ENCODE peak calls at places on chromosomes 5 and 9, in seven cellular contexts. E, Y, Q, P, N, I and M are unnamed samples.

GRCh38 chr9:127979333-127980055 is 1.3 kb downstream of the EEIG1 start:
- DNase-seq in I (peak), P (peak), N (peak), Y (no peak), Q (peak), E (peak), M (no peak)

GRCh38 chr5:151651997-151652645 is 34.6 kb downstream of the SPARC start:
- DNase-seq in I (peak), P (peak), E (peak), N (peak), Y (peak), Q (peak), M (no peak)

GRCh38 chr9:2181794-2182193 is 166.6 kb downstream of the SMARCA2 start:
- DNase-seq in I (no peak), Q (no peak), Y (no peak), P (no peak), N (peak), E (no peak), M (no peak)

GRCh38 chr5:55140908-55141665 is 18.9 kb upstream of the GPX8 start:
- DNase-seq in P (no peak), N (no peak), Y (no peak), E (no peak), Q (no peak), I (no peak), M (no peak)

GRCh38 chr5:134131165-134131564 is 16.7 kb downstream of the TCF7 start:
- DNase-seq in E (no peak), Q (no peak), I (peak), N (no peak), Y (no peak), P (no peak), M (no peak)

GRCh38 chr9:89845321-89845720 is 240.5 kb downstream of the GADD45G start:
- DNase-seq in N (peak), Y (no peak), E (no peak), Q (no peak), I (no peak), P (no peak), M (no peak)

GRCh38 chr5:28374492-28374934 is 1336.1 kb upstream of the CDH9 start:
- DNase-seq in Y (no peak), I (no peak), P (no peak), Q (no peak), N (peak), E (peak), M (peak)

GRCh38 chr5:120256376-120256775 is 207.7 kb upstream of the PRR16 start:
- DNase-seq in Q (no peak), Y (no peak), E (no peak), I (no peak), N (no peak), P (no peak), M (no peak)

GRCh38 chr9:86943223-86943870 is 4.0 kb downstream of the GAS1 start:
- DNase-seq in E (no peak), N (no peak), P (no peak), Q (no peak), Y (no peak), I (no peak), M (no peak)

GRCh38 chr5:93305984-93306383 is 275.0 kb downstream of the NR2F1-AS1 start:
- DNase-seq in E (no peak), N (no peak), P (no peak), I (no peak), Y (no peak), Q (no peak), M (no peak)

GRCh38 chr9:133141833-133142594 is 21.0 kb upstream of the RALGDS start:
- DNase-seq in Y (peak), I (peak), P (no peak), E (no peak), N (no peak), Q (peak), M (no peak)

GRCh38 chr9:125089331-125089730 is 54.0 kb downstream of the SCAI start:
- DNase-seq in N (no peak), Y (no peak), E (no peak), P (no peak), Q (no peak), I (no peak), M (no peak)

GRCh38 chr9:127899200-127899943 is at the start of gene ST6GALNAC6:
- DNase-seq in E (peak), P (peak), Q (peak), I (peak), Y (no peak), N (peak), M (no peak)

GRCh38 chr9:131475956-131476776 is 26.6 kb upstream of the POMT1 start:
- DNase-seq in N (no peak), Y (no peak), E (no peak), P (no peak), Q (no peak), I (peak), M (no peak)

GRCh38 chr5:72301557-72301956 is 18.5 kb downstream of the MRPS27 start:
- DNase-seq in Y (no peak), E (no peak), P (no peak), N (no peak), Q (no peak), I (no peak), M (no peak)

GRCh38 chr5:6279607-6280006 is 98.7 kb downstream of the MED10 start:
- DNase-seq in I (no peak), N (no peak), P (no peak), Q (no peak), Y (no peak), E (no peak), M (no peak)

GRCh38 chr5:26482817-26483375 is 555.5 kb downstream of the CDH9 start:
- DNase-seq in E (peak), N (peak), I (no peak), Q (no peak), P (no peak), Y (no peak), M (peak)

GRCh38 chr9:127838375-127839078 is 15.9 kb downstream of the ENG start:
- DNase-seq in I (peak), N (peak), Y (no peak), Q (no peak), P (no peak), E (peak), M (peak)

GRCh38 chr5:72013741-72014703 is 93.3 kb upstream of the MAP1B start:
- DNase-seq in Y (no peak), E (peak), I (no peak), Q (no peak), N (peak), P (no peak), M (peak)

GRCh38 chr5:83576341-83576740 is 104.8 kb downstream of the VCAN start:
- DNase-seq in P (no peak), Y (no peak), I (no peak), N (no peak), Q (no peak), E (peak), M (no peak)

GRCh38 chr5:61450170-61450815 is 118.2 kb downstream of the ZSWIM6 start:
- DNase-seq in E (peak), Q (no peak), N (peak), I (no peak), Y (no peak), P (no peak), M (peak)

GRCh38 chr9:72856985-72857631 is 95.7 kb downstream of the ALDH1A1 start:
- DNase-seq in E (peak), I (no peak), Y (no peak), Q (no peak), P (no peak), N (peak), M (peak)

GRCh38 chr9:95082401-95083084 is 235.0 kb downstream of the FANCC start:
- DNase-seq in E (no peak), I (no peak), P (no peak), Y (no peak), N (no peak), Q (no peak), M (no peak)

GRCh38 chr5:56337715-56338319 is 104.7 kb upstream of the ANKRD55 start:
- DNase-seq in P (no peak), I (no peak), E (no peak), Q (no peak), Y (no peak), N (no peak), M (no peak)

GRCh38 chr5:116032094-116032517 is at the start of gene ARL14EPL:
- DNase-seq in I (no peak), Y (no peak), Q (peak), P (no peak), N (peak), E (peak), M (peak)

GRCh38 chr5:146072595-146072994 is 32.8 kb downstream of the PLAC8L1 start:
- DNase-seq in Q (no peak), N (no peak), P (no peak), I (no peak), Y (no peak), E (no peak), M (no peak)

GRCh38 chr5:56685503-56686217 is 129.7 kb upstream of the MAP3K1 start:
- DNase-seq in Y (no peak), I (no peak), P (no peak), Q (no peak), N (peak), E (peak), M (no peak)

GRCh38 chr9:116084497-116084896 is 69.1 kb upstream of the PAPPA start:
- DNase-seq in I (no peak), Q (no peak), E (no peak), P (no peak), N (peak), Y (no peak), M (no peak)

GRCh38 chr9:136484153-136485048 is 1.6 kb upstream of the SEC16A start:
- DNase-seq in Y (no peak), Q (peak), P (peak), N (peak), I (peak), E (no peak), M (no peak)

GRCh38 chr9:105911104-105911911 is 217.0 kb downstream of the TMEM38B start:
- DNase-seq in N (peak), E (peak), Q (no peak), Y (no peak), I (no peak), P (no peak), M (peak)

GRCh38 chr5:133340002-133340755 is 272.2 kb downstream of the FSTL4 start:
- DNase-seq in E (no peak), N (peak), P (no peak), I (peak), Q (no peak), Y (no peak), M (no peak)

GRCh38 chr5:35741126-35741711 is 115.5 kb upstream of the IL7R start:
- DNase-seq in P (no peak), Q (no peak), Y (no peak), N (no peak), I (no peak), E (no peak), M (no peak)

GRCh38 chr9:132943677-132944293 is 631 bp downstream of the TSC1 start:
- DNase-seq in N (peak), P (no peak), Q (no peak), Y (no peak), E (no peak), I (no peak), M (no peak)

GRCh38 chr5:39616131-39616530 is 191.4 kb upstream of the DAB2 start:
- DNase-seq in N (no peak), P (no peak), I (no peak), Y (no peak), E (no peak), Q (no peak), M (no peak)

GRCh38 chr5:159211712-159212111 is 2.4 kb upstream of the RNF145 start:
- DNase-seq in Q (no peak), N (no peak), I (no peak), P (no peak), Y (no peak), E (no peak), M (no peak)

GRCh38 chr5:56206126-56206525 is 27.0 kb downstream of the ANKRD55 start:
- DNase-seq in P (no peak), I (no peak), E (peak), N (no peak), Q (no peak), Y (no peak), M (no peak)

GRCh38 chr5:15554542-15554941 is 54.6 kb downstream of the FBXL7 start:
- DNase-seq in E (no peak), N (no peak), Q (no peak), I (no peak), P (no peak), Y (no peak), M (no peak)